ENCODE peak calls at places on chromosomes 4 and X, in nine cellular contexts. X is lung; Y is adrenal gland; S is colonic mucosa; V is IMR-90; J is left ventricle myocardium inferior; I is effector memory CD4-positive, alpha-beta T cell; D is mammary epithelial cell; Q is MM.1S. R is an unnamed sample. For H3K9me3 and H3K36me3, the result is how much of the 10 kb centered on the place peaks cover.

GRCh38 chrX:76172325-76172887 is 456 bp upstream of the PBDC1 start:
- DNase-seq in Q (no peak), Y (no peak), S (no peak), X (no peak), J (no peak), V (no peak), I (no peak), D (no peak), R (no peak)

GRCh38 chrX:54509401-54509800 is 13.4 kb upstream of the FGD1 start:
- DNase-seq in V (peak), D (no peak), X (no peak), Y (no peak), I (no peak), J (no peak), S (no peak), Q (no peak), R (no peak)

GRCh38 chr4:183960021-183960420 is 54.9 kb downstream of the STOX2 start:
- DNase-seq in D (peak), J (peak), V (peak), I (no peak), Y (peak), X (no peak), S (peak), Q (no peak), R (peak)

GRCh38 chrX:56763556-56764152 is 34.6 kb downstream of the NBDY start:
- DNase-seq in D (peak), Y (peak), Q (peak), S (peak), J (no peak), X (peak), I (peak), V (peak), R (no peak)

GRCh38 chr4:48017108-48017527 is 546 bp downstream of the NIPAL1 start:
- DNase-seq in Y (peak), Q (no peak), S (peak), J (no peak), D (peak), V (peak), X (peak), I (peak), R (peak)

GRCh38 chr4:84126061-84126787 is 372.9 kb downstream of the NKX6-1 start:
- DNase-seq in J (no peak), S (no peak), Q (no peak), I (no peak), X (no peak), Y (no peak), D (no peak), V (no peak), R (no peak)

GRCh38 chrX:107736781-107737531 is 38.6 kb downstream of the TSC22D3 start:
- DNase-seq in D (no peak), X (no peak), V (no peak), J (no peak), I (no peak), Q (no peak), S (no peak), Y (peak), R (no peak)

GRCh38 chr4:124997907-124998306 is 285.4 kb upstream of the ANKRD50 start:
- DNase-seq in S (no peak), J (no peak), X (no peak), V (no peak), Y (no peak), I (no peak), Q (no peak), D (no peak), R (no peak)

GRCh38 chrX:53022381-53022780 is 26.2 kb upstream of the GPR173 start:
- DNase-seq in S (no peak), Q (no peak), D (no peak), J (no peak), Y (no peak), V (no peak), X (no peak), I (no peak), R (no peak)

GRCh38 chr4:165475706-165476070 is 96.9 kb downstream of the CPE start:
- DNase-seq in Q (no peak), Y (no peak), D (no peak), X (no peak), I (no peak), V (no peak), S (no peak), J (no peak), R (no peak)
- H3K9me3 ChIP-seq in Q (under half), Y (under half), D (under half), X (under half), I (under half), V (under half), S (under half), J (under half), R (under half)

GRCh38 chr4:1170156-1170804 is 2.1 kb downstream of the SPON2 start:
- DNase-seq in I (no peak), Y (no peak), D (no peak), Q (no peak), S (no peak), J (no peak), X (no peak), V (no peak), R (no peak)
- H3K36me3 ChIP-seq in I (under half), Y (under half), D (under half), Q (under half), S (under half), J (under half), X (under half), V (under half), R (under half)

DNA sequence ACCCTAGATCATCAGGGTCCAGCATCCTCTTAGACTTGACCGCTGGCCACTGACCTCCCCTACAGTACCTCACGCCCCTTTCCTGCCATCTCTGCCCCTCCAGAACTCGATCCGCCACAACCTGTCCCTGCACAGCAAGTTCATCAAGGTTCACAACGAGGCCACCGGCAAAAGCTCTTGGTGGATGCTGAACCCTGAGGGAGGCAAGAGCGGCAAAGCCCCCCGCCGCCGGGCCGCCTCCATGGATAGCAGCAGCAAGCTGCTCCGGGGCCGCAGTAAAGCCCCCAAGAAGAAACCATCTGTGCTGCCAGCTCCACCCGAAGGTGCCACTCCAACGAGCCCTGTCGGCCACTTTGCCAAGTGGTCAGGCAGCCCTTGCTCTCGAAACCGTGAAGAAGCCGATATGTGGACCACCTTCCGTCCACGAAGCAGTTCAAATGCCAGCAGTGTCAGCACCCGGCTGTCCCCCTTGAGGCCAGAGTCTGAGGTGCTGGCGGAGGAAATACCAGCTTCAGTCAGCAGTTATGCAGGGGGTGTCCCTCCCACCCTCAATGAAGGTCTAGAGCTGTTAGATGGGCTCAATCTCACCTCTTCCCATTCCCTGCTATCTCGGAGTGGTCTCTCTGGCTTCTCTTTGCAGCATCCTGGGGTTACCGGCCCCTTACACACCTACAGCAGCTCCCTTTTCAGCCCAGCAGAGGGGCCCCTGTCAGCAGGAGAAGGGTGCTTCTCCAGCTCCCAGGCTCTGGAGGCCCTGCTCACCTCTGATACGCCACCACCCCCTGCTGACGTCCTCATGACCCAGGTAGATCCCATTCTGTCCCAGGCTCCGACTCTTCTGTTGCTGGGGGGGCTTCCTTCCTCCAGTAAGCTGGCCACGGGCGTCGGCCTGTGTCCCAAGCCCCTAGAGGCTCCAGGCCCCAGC is 5.2 kb downstream of the FOXO4 start:
- DNase-seq in Y (no peak), Q (no peak), I (no peak), X (no peak), S (no peak), J (no peak), D (no peak), V (no peak), R (no peak)
- H3K9me3 ChIP-seq in Y (under half), Q (under half), I (under half), X (under half), S (under half), J (under half), D (under half), V (under half), R (under half)

DNA sequence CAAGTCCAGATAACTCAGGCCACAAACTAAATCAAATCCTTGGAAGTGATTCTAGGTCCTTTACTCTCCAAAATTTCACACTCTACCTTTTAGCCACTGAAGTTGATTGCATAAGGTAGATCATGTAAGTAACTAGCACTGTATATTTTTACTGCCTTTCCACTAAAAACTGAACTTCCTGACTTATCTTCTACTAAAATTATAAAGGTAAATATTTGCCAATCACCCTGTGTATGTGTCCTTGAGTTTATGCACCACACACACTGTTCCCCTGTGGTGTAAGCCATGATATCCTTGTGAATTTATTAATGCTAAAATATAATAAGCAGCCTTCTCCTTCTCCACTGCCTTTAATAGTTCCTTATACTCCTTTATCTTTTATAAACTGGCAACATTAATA is 25.6 kb downstream of the RPS6KA6 start:
- DNase-seq in S (no peak), I (no peak), J (no peak), X (no peak), Q (no peak), Y (no peak), D (no peak), V (no peak), R (no peak)
- H3K36me3 ChIP-seq in S (under half), I (under half), J (under half), X (under half), Q (under half), Y (under half), D (under half), V (under half), R (under half)

DNA sequence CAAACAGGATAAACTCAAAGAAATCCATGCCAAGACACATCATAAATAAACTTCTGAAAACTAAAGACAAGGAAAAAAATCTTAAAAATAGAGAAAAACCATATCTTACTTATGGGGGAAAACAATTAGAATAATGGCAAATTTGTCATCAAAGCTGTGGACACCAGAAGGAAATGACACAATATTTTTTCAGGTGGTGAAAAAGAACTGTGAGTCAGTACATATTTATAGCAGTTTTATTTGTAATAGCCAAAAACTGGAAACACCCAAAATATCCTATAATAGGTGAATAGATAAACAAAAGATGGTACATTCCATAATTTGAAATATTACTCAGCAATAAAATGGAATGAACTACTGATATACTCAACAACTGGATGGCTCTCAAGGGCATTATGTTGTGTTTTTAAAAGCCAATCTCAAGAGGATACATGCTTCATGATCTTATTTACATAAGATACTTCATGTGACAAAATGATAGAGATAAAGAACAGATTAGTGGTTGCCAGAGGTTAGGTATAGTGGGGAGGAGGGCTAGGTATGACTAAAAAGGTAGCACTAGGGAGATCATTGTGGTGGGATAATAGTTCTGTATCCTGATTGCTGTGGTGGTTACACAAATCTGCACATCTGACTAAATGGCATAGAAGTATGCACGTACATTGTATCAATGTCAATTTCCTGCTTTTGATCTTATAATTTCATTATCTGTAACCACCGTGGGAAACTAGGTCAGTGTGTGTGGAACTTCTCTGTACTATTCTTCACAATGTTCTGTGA is 191.9 kb downstream of the PPP1R2C start:
- DNase-seq in J (no peak), Q (peak), S (no peak), X (no peak), V (no peak), D (peak), Y (no peak), I (no peak), R (no peak)
- H3K9me3 ChIP-seq in J (under half), Q (under half), S (under half), X (under half), V (under half), D (under half), Y (under half), I (under half), R (under half)

DNA sequence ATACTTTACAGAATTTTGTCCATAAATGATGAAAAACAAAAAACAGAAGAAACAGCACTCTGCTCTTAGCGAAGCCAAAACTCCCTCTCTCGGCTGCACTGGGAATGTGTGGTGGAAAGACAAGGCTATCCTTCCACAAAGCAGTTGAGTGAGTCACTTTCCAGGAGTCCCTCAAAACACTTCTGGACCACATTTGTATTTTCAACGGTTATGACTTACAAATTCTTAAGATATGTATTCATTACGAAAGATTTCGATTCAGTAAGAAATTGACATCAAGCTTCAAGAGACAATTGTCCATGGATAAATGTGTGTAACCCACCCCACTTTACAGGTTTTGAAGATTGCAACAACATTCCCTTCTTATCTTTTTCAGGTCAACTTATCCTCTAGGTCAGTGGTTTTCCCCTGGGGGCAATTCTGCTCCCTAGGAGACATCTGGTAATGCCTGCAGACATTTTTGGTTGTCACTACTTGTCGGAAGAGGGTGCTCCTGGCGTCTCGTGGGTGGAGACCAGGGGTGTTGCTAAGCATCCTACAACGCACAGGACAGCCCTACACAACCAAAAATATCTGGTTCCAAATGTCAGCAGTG is 66.7 kb upstream of the MTNR1A start:
- DNase-seq in Y (no peak), V (peak), J (no peak), S (no peak), Q (no peak), X (no peak), I (no peak), D (peak), R (no peak)
- H3K36me3 ChIP-seq in Y (under half), V (half or more), J (under half), S (under half), Q (under half), X (under half), I (under half), D (half or more), R (under half)

GRCh38 chr4:160224049-160224448 is 1121.2 kb downstream of the RAPGEF2 start:
- DNase-seq in S (no peak), I (no peak), V (no peak), D (no peak), Q (no peak), Y (no peak), X (no peak), J (no peak), R (no peak)
- H3K9me3 ChIP-seq in S (under half), I (under half), V (under half), D (under half), Q (under half), Y (under half), X (under half), J (under half), R (under half)

GRCh38 chr4:5755161-5755560 is 44.2 kb downstream of the EVC start:
- DNase-seq in D (no peak), S (peak), Y (no peak), V (no peak), X (no peak), I (no peak), Q (no peak), J (no peak), R (no peak)
- H3K36me3 ChIP-seq in D (under half), S (under half), Y (under half), V (half or more), X (under half), I (under half), Q (under half), J (half or more), R (under half)

R was measured in MG63.